ENCODE peak calls at places on chromosomes 11 and 22, in six cellular contexts. T is endothelial cell of umbilical vein, F is esophagus muscularis mucosa, I is adrenal gland, R is H54, D is Peyer's patch. C is an unnamed sample.

GRCh38 chr11:133821776-133822175 is 23.5 kb downstream of the SPATA19 start:
- DNase-seq in T (no peak), F (no peak), I (peak; percentile 40), R (peak; percentile 42), D (no peak), C (peak; percentile 61)

GRCh38 chr11:117071344-117071787 is 26.9 kb downstream of the SIK3 start:
- DNase-seq in T (peak; percentile 38), F (no peak), I (peak; percentile 88), R (no peak), D (no peak), C (no peak)

GRCh38 chr11:77634724-77635123 is 2.9 kb downstream of the CLNS1A start:
- DNase-seq in T (no peak), F (no peak), I (no peak), R (no peak), D (no peak), C (no peak)

GRCh38 chr22:32322986-32323385 is 34.7 kb upstream of the RFPL3 start:
- DNase-seq in T (no peak), F (no peak), I (no peak), R (no peak), D (no peak), C (no peak)

GRCh38 chr11:1509626-1510255 is 23.2 kb upstream of the MOB2 start:
- DNase-seq in T (no peak), F (no peak), I (no peak), R (no peak), D (no peak), C (no peak)

GRCh38 chr22:23889620-23890019 is 4.6 kb upstream of the MIF start:
- DNase-seq in T (no peak), F (no peak), I (peak; percentile 35), R (no peak), D (no peak), C (no peak)

GRCh38 chr11:15289718-15290117 is 175.0 kb downstream of the INSC start:
- DNase-seq in T (no peak), F (no peak), I (no peak), R (no peak), D (no peak), C (no peak)

GRCh38 chr11:66846671-66847091 is 3.4 kb downstream of the RCE1 start:
- DNase-seq in T (peak; percentile 32), F (no peak), I (peak; percentile 48), R (peak; percentile 50), D (no peak), C (no peak)

GRCh38 chr22:24424001-24424900 is 3.1 kb upstream of the ADORA2A start:
- DNase-seq in T (no peak), F (no peak), I (no peak), R (no peak), D (no peak), C (peak; percentile 54)

GRCh38 chr22:46830001-46830715 is 67.7 kb downstream of the TBC1D22A start:
- DNase-seq in T (peak; percentile 55), F (peak; percentile 91), I (peak; percentile 81), R (peak; percentile 33), D (no peak), C (no peak)

GRCh38 chr11:130448039-130448415 is 418 bp upstream of the ADAMTS15 start:
- DNase-seq in T (no peak), F (no peak), I (no peak), R (no peak), D (no peak), C (no peak)

GRCh38 chr11:130449246-130449990 is 973 bp downstream of the ADAMTS15 start:
- DNase-seq in T (no peak), F (no peak), I (no peak), R (no peak), D (no peak), C (no peak)

GRCh38 chr11:130451261-130452019 is 3.0 kb downstream of the ADAMTS15 start:
- DNase-seq in T (no peak), F (no peak), I (no peak), R (no peak), D (no peak), C (no peak)

GRCh38 chr11:130448416-130449068 is at the start of gene ADAMTS15:
- DNase-seq in T (peak; percentile 70), F (peak; percentile 95), I (peak; percentile 77), R (peak; percentile 58), D (no peak), C (no peak)

GRCh38 chr11:130449996-130450419 is 1.6 kb downstream of the ADAMTS15 start:
- DNase-seq in T (no peak), F (no peak), I (peak; percentile 30), R (no peak), D (no peak), C (no peak)
- TF ChIP-seq POLR2A in T (no peak), F (no peak), I (peak; percentile 16), R (no peak), D (no peak), C (no peak)

GRCh38 chr11:65779919-65780769 is 632 bp downstream of the AP5B1 start:
- DNase-seq in T (peak; percentile 85), F (peak; percentile 94), I (peak; percentile 83), R (peak; percentile 96), D (peak; percentile 69), C (peak; percentile 92)
- TF ChIP-seq POLR2A in T (no peak), F (no peak), I (peak; percentile 53), R (peak; percentile 64), D (no peak), C (no peak)

DNA sequence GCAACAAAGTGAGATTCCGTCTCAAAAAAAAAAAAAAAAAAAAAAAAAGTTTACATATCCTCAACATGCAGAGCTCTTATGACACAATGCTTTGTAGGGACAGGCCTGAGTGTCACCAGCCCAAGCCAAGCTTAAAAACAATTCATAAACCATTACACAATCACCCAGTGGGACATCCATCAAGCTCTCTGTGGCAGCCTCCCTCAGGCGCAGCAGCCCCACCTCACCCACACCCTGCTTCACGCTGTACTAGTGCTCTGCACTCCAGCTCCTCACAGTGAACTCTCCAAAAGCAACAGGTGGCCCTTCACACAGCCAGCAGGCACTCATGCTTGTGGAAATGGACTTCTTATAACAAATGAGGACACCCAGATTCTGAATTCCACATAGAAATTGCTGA is 3.5 kb upstream of the FOXRED2 start:
- DNase-seq in T (no peak), F (no peak), I (peak; percentile 67), R (no peak), D (no peak), C (no peak)
- TF ChIP-seq POLR2A in T (no peak), F (no peak), I (no peak), R (no peak), D (no peak), C (peak; percentile 5)

DNA sequence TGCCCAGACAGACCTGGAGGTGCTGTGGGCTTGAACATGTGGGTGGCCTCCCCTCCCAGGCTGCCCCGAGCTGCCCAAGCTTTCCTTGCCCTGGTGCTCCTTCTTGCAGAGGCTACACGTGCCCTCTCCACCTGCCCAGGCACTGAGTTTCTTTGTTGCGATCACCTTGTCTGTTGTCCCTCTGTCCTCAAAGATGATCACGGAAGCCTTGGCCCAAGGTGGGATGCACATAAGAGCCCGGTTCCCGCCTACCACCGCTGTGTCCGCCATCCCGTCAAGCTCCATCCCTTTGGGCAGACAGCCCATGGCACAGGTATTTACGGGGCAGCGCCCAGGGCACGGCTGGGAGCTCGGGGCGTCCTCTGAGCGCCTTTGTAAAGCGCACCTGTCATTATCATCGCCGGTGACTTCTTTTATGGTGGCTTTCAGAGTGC is 67.5 kb downstream of the MED15 start:
- DNase-seq in T (no peak), F (no peak), I (no peak), R (no peak), D (no peak), C (no peak)
- TF ChIP-seq POLR2A in T (no peak), F (no peak), I (no peak), R (no peak), D (no peak), C (no peak)

DNA sequence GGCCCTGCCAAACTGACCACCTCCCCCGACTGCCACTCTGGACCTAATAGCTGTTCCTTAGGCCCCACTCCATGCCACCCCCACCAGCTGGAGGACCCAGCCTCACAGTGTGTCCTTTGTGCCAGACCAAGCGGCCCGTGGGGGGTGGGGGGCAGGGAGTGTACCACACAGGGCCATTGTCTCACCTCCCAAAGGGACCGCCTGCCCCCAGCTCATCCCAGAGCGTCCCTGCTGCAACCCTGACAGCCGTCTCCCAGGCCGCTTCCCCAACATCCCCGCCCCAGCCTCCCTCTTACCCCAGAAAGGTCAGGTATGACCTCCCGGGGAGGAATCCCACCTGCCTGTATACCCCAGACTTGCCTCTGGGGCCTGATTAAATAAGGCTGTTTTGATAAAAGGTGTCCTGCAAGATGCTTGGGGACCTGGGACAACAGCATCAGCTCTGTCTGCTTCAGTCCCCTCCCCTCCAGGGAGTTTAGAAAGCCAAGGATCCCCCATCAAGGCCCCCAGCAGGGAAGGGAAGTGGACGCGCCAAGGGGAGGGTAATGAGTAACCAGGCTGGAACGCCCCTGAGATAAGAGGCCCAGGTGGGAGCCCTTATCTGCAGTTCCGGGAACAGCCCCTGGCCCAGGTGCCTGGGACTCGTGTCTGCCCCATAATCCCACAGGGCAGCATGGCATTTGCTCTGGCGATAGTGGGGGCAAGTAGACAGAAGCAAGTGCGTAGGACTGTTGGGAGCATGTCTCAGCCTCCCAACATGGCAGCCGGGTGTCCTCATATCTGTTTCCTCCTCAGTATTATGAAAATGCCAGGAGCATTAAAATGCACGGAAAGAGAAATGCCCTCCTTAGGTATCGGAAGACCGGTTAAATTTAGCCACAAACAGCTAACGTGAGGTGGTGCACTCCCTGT is 9.0 kb downstream of the CDC42EP1 start:
- DNase-seq in T (no peak), F (no peak), I (no peak), R (no peak), D (no peak), C (no peak)
- TF ChIP-seq POLR2A in T (peak; percentile 40), F (no peak), I (no peak), R (no peak), D (no peak), C (no peak)

DNA sequence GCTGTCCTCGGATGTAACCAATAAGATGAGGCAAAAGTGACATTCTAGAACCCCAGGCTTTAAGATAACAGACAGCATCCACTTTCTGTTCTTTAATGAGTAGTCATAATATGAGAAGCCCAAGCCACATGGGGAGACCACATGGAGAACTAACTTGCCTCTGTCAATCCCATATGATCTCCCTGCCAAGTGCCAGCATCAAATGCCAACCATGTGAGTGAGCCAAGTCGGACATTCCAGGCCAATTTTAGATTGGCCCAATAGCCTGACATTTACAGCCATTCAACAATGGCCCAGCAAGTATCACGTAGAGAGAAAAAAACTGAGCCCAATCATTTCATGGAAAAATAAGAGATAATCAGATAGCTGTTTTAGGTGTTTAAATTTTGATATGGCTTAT is 2048.3 kb upstream of the RAG2 start:
- DNase-seq in T (no peak), F (no peak), I (no peak), R (no peak), D (no peak), C (no peak)
- TF ChIP-seq POLR2A in T (no peak), F (no peak), I (no peak), R (no peak), D (no peak), C (no peak)

DNA sequence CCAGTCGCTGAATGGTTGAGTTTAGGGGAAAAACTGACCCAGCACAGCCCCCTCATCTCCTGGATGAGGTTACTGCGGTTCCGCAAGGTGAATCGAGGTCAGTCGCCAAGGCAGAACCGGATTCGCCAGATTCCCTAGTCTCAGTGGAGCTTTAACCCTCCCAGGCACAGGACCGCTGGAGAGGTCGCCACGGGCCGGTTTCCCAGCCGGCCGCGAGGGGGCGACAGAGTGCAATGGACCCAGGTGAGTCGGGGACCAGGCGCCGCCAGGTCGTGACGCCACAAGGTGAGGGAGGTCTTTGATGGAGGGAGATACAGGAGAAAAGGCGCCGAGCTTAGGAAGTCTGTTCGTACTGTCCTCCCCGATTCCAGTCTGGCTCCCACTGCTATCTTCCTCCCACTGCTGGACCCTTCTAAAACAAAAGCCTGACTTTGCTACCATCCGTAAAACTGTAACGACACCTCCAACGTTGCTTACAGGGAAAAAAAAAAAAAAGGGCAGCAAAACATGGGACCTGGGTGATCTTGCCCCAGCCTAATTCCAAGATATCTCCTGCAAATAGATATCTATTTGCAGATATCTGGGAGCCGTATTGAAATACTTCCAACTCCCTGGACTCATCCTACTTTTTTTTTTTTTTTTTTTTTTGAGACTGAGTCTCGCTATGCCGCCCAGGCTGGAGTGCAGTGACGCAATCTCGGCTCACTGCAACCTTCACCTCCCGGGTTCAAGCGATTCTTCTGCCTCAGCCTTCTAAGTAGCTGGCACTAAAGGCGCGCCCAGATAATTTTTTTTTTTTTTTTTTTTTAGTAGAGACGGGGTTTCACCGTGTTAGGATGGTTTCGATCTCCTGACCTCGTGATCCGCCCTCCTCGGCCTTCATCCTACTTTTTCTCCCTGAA is 1.4 kb upstream of the GGA1 start:
- DNase-seq in T (peak; percentile 73), F (peak; percentile 94), I (peak; percentile 88), R (peak; percentile 67), D (peak; percentile 93), C (peak; percentile 79)
- TF ChIP-seq POLR2A in T (no peak), F (no peak), I (no peak), R (no peak), D (no peak), C (no peak)